ENCODE peak calls at places on chromosomes 12 and 14, in ten cellular contexts. E is GM12892, A is esophagus muscularis mucosa, B is IMR-90, U is A549, H is HepG2, Z is H1, N is spleen, T is testis, P is adrenal gland. I is an unnamed sample.

GRCh38 chr14:106665814-106666213 is 1139.4 kb downstream of the TMEM121 start:
- DNase-seq in E (no peak), A (peak; percentile 29), B (no peak), U (no peak), H (no peak), Z (no peak), N (no peak), T (no peak), P (no peak), I (no peak)

GRCh38 chr12:47767197-47767724 is 5.8 kb upstream of the SLC48A1 start:
- DNase-seq in E (no peak), A (no peak), B (peak; percentile 19), U (peak; percentile 48), H (peak; percentile 53), Z (no peak), N (peak; percentile 83), T (no peak), P (no peak), I (no peak)

GRCh38 chr14:103846569-103847438 is 571 bp downstream of the PPP1R13B start:
- DNase-seq in E (no peak), A (no peak), B (no peak), U (no peak), H (no peak), Z (no peak), N (peak; percentile 90), T (peak; percentile 47), P (peak; percentile 62), I (peak; percentile 71)

GRCh38 chr12:121992059-121992879 is 29.4 kb upstream of the BCL7A start:
- DNase-seq in E (no peak), A (no peak), B (peak; percentile 99), U (peak; percentile 91), H (peak; percentile 39), Z (no peak), N (no peak), T (no peak), P (peak; percentile 55), I (no peak)

GRCh38 chr12:16939871-16940306 is 333.9 kb upstream of the LMO3 start:
- DNase-seq in E (peak; percentile 2), A (no peak), B (peak; percentile 8), U (peak; percentile 56), H (peak; percentile 80), Z (peak; percentile 61), N (no peak), T (peak; percentile 82), P (no peak), I (no peak)

GRCh38 chr14:58712357-58712756 is 74.6 kb downstream of the DACT1 start:
- DNase-seq in E (no peak), A (no peak), B (peak; percentile 33), U (no peak), H (no peak), Z (no peak), N (no peak), T (no peak), P (no peak), I (no peak)

GRCh38 chr12:26198742-26199141 is 3.4 kb downstream of the SSPN start:
- DNase-seq in E (no peak), A (no peak), B (peak; percentile 63), U (no peak), H (no peak), Z (no peak), N (no peak), T (no peak), P (no peak), I (peak; percentile 69)

GRCh38 chr12:9509464-9510166 is 98.1 kb downstream of the KLRB1 start:
- DNase-seq in E (no peak), A (no peak), B (peak; percentile 73), U (no peak), H (no peak), Z (no peak), N (no peak), T (no peak), P (no peak), I (no peak)

GRCh38 chr14:68957688-68958248 is 21.3 kb downstream of the ACTN1 start:
- DNase-seq in E (no peak), A (no peak), B (no peak), U (no peak), H (no peak), Z (no peak), N (no peak), T (no peak), P (no peak), I (no peak)

GRCh38 chr14:68958553-68958952 is 20.5 kb downstream of the ACTN1 start:
- DNase-seq in E (no peak), A (no peak), B (peak; percentile 38), U (no peak), H (no peak), Z (no peak), N (no peak), T (no peak), P (no peak), I (no peak)

GRCh38 chr14:68956728-68957127 is 22.4 kb downstream of the ACTN1 start:
- DNase-seq in E (no peak), A (no peak), B (no peak), U (no peak), H (no peak), Z (no peak), N (no peak), T (no peak), P (no peak), I (no peak)

GRCh38 chr14:68952544-68953535 is 26.3 kb downstream of the ACTN1 start:
- DNase-seq in E (no peak), A (no peak), B (peak; percentile 94), U (no peak), H (no peak), Z (no peak), N (peak; percentile 57), T (peak; percentile 55), P (no peak), I (no peak)

GRCh38 chr14:68955164-68955921 is 23.8 kb downstream of the ACTN1 start:
- DNase-seq in E (no peak), A (no peak), B (peak; percentile 42), U (no peak), H (peak; percentile 93), Z (no peak), N (no peak), T (no peak), P (no peak), I (no peak)
- TF ChIP-seq POLR2A in E (no peak), A (no peak), B (no peak), U (no peak), H (peak; percentile 67), Z (no peak), N (no peak), T (no peak), P (no peak), I (no peak)

GRCh38 chr14:65102441-65103149 is at the start of gene MAX:
- DNase-seq in E (peak; percentile 90), A (peak; percentile 99), B (peak; percentile 98), U (peak; percentile 96), H (peak; percentile 97), Z (peak; percentile 92), N (peak; percentile 100), T (peak; percentile 99), P (peak; percentile 99), I (peak; percentile 99)
- TF ChIP-seq POLR2A in E (peak; percentile 86), A (peak; percentile 57), B (peak; percentile 76), U (peak; percentile 65), H (peak; percentile 81), Z (no peak), N (peak; percentile 88), T (peak; percentile 67), P (peak; percentile 91), I (peak; percentile 78)

DNA sequence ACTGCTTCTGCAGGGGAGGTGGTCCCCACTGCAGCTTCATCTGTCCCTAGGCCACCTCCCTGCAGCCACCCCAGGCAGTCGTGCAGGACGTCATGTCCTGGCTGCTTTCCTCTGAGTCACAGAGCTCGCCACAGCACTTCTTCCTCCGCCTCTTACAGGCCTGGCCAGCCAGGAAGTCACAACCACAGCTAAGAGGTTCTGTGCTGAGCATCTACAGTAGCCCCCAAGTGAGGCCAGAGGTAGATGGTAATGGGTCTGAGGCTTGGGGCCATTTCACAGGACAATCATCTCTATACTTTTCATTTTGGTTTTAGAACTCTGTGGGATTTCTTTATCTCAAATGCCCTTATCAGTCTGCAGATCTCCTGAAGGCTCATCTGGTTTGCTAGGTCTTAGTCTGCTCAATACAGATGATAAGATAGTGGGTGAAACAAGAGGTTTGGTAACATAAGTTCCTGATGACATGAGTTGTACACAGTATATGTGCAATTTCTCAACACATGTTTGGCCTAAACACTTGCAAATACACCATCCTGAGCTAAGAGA is 106.4 kb downstream of the ARF6 start:
- DNase-seq in E (peak; percentile 65), A (no peak), B (peak; percentile 88), U (peak; percentile 87), H (no peak), Z (no peak), N (peak; percentile 95), T (peak; percentile 69), P (peak; percentile 94), I (peak; percentile 91)
- TF ChIP-seq POLR2A in E (peak; percentile 89), A (no peak), B (peak; percentile 73), U (no peak), H (no peak), Z (no peak), N (no peak), T (no peak), P (peak; percentile 62), I (no peak)

GRCh38 chr14:60164404-60164716 is 838 bp downstream of the DHRS7 start:
- DNase-seq in E (no peak), A (no peak), B (no peak), U (peak; percentile 36), H (peak; percentile 57), Z (no peak), N (no peak), T (no peak), P (no peak), I (no peak)

GRCh38 chr14:60165547-60165876 is 314 bp upstream of the DHRS7 start:
- DNase-seq in E (no peak), A (no peak), B (no peak), U (no peak), H (no peak), Z (no peak), N (no peak), T (no peak), P (no peak), I (no peak)

GRCh38 chr14:60163741-60164140 is 1.5 kb downstream of the DHRS7 start:
- DNase-seq in E (no peak), A (no peak), B (no peak), U (no peak), H (no peak), Z (no peak), N (no peak), T (no peak), P (no peak), I (no peak)

GRCh38 chr14:60166144-60166543 is 946 bp upstream of the DHRS7 start:
- DNase-seq in E (no peak), A (no peak), B (no peak), U (no peak), H (no peak), Z (no peak), N (no peak), T (peak; percentile 37), P (no peak), I (no peak)

DNA sequence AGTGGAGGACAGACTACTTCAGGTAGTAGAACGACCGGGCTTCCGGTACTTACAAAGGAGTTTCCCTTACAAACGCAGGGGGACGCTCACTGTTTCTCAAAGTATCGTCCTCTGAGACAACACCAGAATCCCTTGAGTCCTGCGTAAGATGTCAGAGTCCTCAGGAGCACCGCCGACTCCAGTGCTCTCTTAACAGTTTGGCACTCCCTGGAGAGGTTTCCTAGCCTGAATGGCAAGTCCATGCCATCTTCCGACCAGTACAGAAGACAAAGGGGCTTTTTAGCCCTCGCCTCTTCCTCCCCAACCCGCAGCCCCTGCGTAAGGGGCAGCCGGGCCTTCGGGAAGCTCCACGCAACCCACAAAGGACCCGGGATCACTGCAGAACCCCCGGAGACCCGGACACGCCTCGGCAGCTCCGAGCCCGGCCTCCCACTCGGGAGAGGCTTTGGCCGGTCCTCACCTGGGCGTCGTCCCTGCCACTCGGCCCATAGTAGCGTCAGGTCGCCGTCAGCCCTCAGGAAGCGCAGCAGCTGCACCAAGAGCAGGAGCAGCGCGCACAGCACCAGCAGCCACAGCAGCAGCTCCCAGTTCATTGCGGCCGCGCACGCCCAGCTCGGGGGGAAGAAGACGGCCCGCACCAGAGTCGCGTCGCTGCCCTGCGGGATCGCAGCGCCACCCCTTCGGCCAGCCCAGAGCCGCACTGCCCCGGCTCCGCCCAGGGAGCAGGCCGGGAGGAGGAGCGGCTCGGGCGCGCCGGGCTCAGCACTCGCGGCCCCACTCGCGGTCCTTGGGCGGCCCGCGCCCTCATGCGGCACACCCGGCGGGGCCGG is at the start of gene DHRS7:
- DNase-seq in E (peak; percentile 68), A (peak; percentile 94), B (peak; percentile 71), U (peak; percentile 76), H (peak; percentile 62), Z (peak; percentile 21), N (peak; percentile 98), T (peak; percentile 85), P (peak; percentile 90), I (peak; percentile 92)
- TF ChIP-seq POLR2A in E (peak; percentile 87), A (peak; percentile 62), B (peak; percentile 69), U (peak; percentile 83), H (peak; percentile 76), Z (no peak), N (peak; percentile 28), T (no peak), P (peak; percentile 89), I (peak; percentile 46)

I was measured in suprapubic skin.